ENCODE peak calls at places on chromosomes 16 and 17, in four cellular contexts. One of them, this sample, is unnamed.
A peak's percentile ranks its signal among the peaks of the same experiment; 100 is the strongest.

GRCh38 chr16:15484662-15485061 is 50.3 kb downstream of the BMERB1 start:
- DNase-seq in H1: no peak
- DNase-seq in H9: no peak
- DNase-seq in IMR-90: peak; percentile 81
- DNase-seq in this sample: no peak

GRCh38 chr17:77668518-77668917 is 290.0 kb upstream of the TNRC6C start:
- DNase-seq in H1: no peak
- DNase-seq in H9: no peak
- DNase-seq in IMR-90: no peak
- DNase-seq in this sample: no peak

GRCh38 chr17:19303367-19303776 is 59.2 kb downstream of the B9D1 start:
- DNase-seq in H1: no peak
- DNase-seq in H9: no peak
- DNase-seq in IMR-90: no peak
- DNase-seq in this sample: no peak

GRCh38 chr16:84117482-84117843 is 721 bp upstream of the MBTPS1 start:
- DNase-seq in H1: no peak
- DNase-seq in H9: no peak
- DNase-seq in IMR-90: peak; percentile 31
- DNase-seq in this sample: peak; percentile 61

GRCh38 chr17:8430966-8431365 is 4.7 kb upstream of the NDEL1 start:
- DNase-seq in H1: no peak
- DNase-seq in H9: no peak
- DNase-seq in IMR-90: peak; percentile 22
- DNase-seq in this sample: no peak

GRCh38 chr16:10162981-10163380 is 19.2 kb downstream of the GRIN2A start:
- DNase-seq in H1: no peak
- DNase-seq in H9: no peak
- DNase-seq in IMR-90: no peak
- DNase-seq in this sample: no peak

GRCh38 chr17:79023886-79024771 is at the start of gene C1QTNF1:
- DNase-seq in H1: no peak
- DNase-seq in H9: peak; percentile 73
- DNase-seq in IMR-90: peak; percentile 38
- DNase-seq in this sample: peak; percentile 61

GRCh38 chr16:50467943-50468748 is 80.0 kb upstream of the NKD1 start:
- DNase-seq in H1: no peak
- DNase-seq in H9: peak; percentile 78
- DNase-seq in IMR-90: no peak
- DNase-seq in this sample: peak; percentile 79

GRCh38 chr17:36534117-36534880 is at the start of gene MYO19:
- DNase-seq in H1: peak; percentile 44
- DNase-seq in H9: peak; percentile 89
- DNase-seq in IMR-90: peak; percentile 44
- DNase-seq in this sample: peak; percentile 92

GRCh38 chr17:27381007-27381501 is 75.2 kb upstream of the KSR1 start:
- DNase-seq in H1: peak; percentile 68
- DNase-seq in H9: peak; percentile 93
- DNase-seq in IMR-90: peak; percentile 20
- DNase-seq in this sample: peak; percentile 89

GRCh38 chr17:74637265-74637664 is 13.7 kb upstream of the CD300E start:
- DNase-seq in H1: no peak
- DNase-seq in H9: no peak
- DNase-seq in IMR-90: no peak
- DNase-seq in this sample: no peak

GRCh38 chr16:67714522-67714921 is 4.6 kb downstream of the GFOD2 start:
- DNase-seq in H1: no peak
- DNase-seq in H9: no peak
- DNase-seq in IMR-90: no peak
- DNase-seq in this sample: no peak

GRCh38 chr16:56238188-56238587 is 46.9 kb downstream of the GNAO1 start:
- DNase-seq in H1: no peak
- DNase-seq in H9: no peak
- DNase-seq in IMR-90: no peak
- DNase-seq in this sample: no peak

GRCh38 chr16:15949210-15950166 is at the start of gene ABCC1:
- DNase-seq in H1: no peak
- DNase-seq in H9: peak; percentile 52
- DNase-seq in IMR-90: no peak
- DNase-seq in this sample: peak; percentile 70

GRCh38 chr17:13631541-13631940 is 29.8 kb upstream of the HS3ST3A1 start:
- DNase-seq in H1: no peak
- DNase-seq in H9: no peak
- DNase-seq in IMR-90: no peak
- DNase-seq in this sample: no peak

GRCh38 chr16:57507414-57508083 is 21.3 kb upstream of the DOK4 start:
- DNase-seq in H1: no peak
- DNase-seq in H9: no peak
- DNase-seq in IMR-90: no peak
- DNase-seq in this sample: peak; percentile 48

GRCh38 chr16:55257971-55258613 is 65.9 kb upstream of the IRX6 start:
- DNase-seq in H1: peak; percentile 57
- DNase-seq in H9: peak; percentile 80
- DNase-seq in IMR-90: peak; percentile 26
- DNase-seq in this sample: peak; percentile 74

GRCh38 chr16:3089717-3090592 is 9.1 kb downstream of the ZSCAN10 start:
- DNase-seq in H1: no peak
- DNase-seq in H9: no peak
- DNase-seq in IMR-90: no peak
- DNase-seq in this sample: no peak

GRCh38 chr16:72203401-72203800 is 31.4 kb upstream of the PMFBP1 start:
- DNase-seq in H1: no peak
- DNase-seq in H9: no peak
- DNase-seq in IMR-90: peak; percentile 4
- DNase-seq in this sample: no peak

GRCh38 chr17:76405967-76406647 is 21.7 kb downstream of the SPHK1 start:
- DNase-seq in H1: no peak
- DNase-seq in H9: no peak
- DNase-seq in IMR-90: peak; percentile 35
- DNase-seq in this sample: no peak

GRCh38 chr17:34241062-34241461 is 14.0 kb upstream of the CCL2 start:
- DNase-seq in H1: no peak
- DNase-seq in H9: no peak
- DNase-seq in IMR-90: peak; percentile 44
- DNase-seq in this sample: no peak

GRCh38 chr17:73043686-73044581 is 48.6 kb downstream of the SLC39A11 start:
- DNase-seq in H1: no peak
- DNase-seq in H9: no peak
- DNase-seq in IMR-90: peak; percentile 87
- DNase-seq in this sample: no peak

GRCh38 chr16:84786605-84787302 is 33.0 kb upstream of the CRISPLD2 start:
- DNase-seq in H1: no peak
- DNase-seq in H9: no peak
- DNase-seq in IMR-90: no peak
- DNase-seq in this sample: no peak

GRCh38 chr17:12536472-12536871 is 129.2 kb upstream of the MYOCD start:
- DNase-seq in H1: no peak
- DNase-seq in H9: no peak
- DNase-seq in IMR-90: peak; percentile 92
- DNase-seq in this sample: no peak

GRCh38 chr17:51154176-51154575 is 817 bp downstream of the NME1 start:
- DNase-seq in H1: no peak
- DNase-seq in H9: no peak
- DNase-seq in IMR-90: peak; percentile 20
- DNase-seq in this sample: peak; percentile 17

GRCh38 chr17:72362466-72363335 is 241.9 kb downstream of the SOX9 start:
- DNase-seq in H1: no peak
- DNase-seq in H9: no peak
- DNase-seq in IMR-90: peak; percentile 92
- DNase-seq in this sample: no peak

GRCh38 chr16:80113876-80114574 is 426.8 kb upstream of the DYNLRB2 start:
- DNase-seq in H1: no peak
- DNase-seq in H9: no peak
- DNase-seq in IMR-90: no peak
- DNase-seq in this sample: peak; percentile 28

GRCh38 chr16:3610698-3611144 is 685 bp downstream of the SLX4 start:
- DNase-seq in H1: no peak
- DNase-seq in H9: no peak
- DNase-seq in IMR-90: no peak
- DNase-seq in this sample: peak; percentile 46

GRCh38 chr17:40095944-40096791 is 4.2 kb downstream of the NR1D1 start:
- DNase-seq in H1: no peak
- DNase-seq in H9: no peak
- DNase-seq in IMR-90: peak; percentile 19
- DNase-seq in this sample: no peak

GRCh38 chr17:69335018-69335417 is 8.1 kb upstream of the ABCA5 start:
- DNase-seq in H1: no peak
- DNase-seq in H9: no peak
- DNase-seq in IMR-90: peak; percentile 60
- DNase-seq in this sample: peak; percentile 76

GRCh38 chr17:143785-144281 is 6.5 kb downstream of the SCGB1C2 start:
- DNase-seq in H1: peak; percentile 34
- DNase-seq in H9: peak; percentile 96
- DNase-seq in IMR-90: peak; percentile 39
- DNase-seq in this sample: peak; percentile 79

GRCh38 chr16:1563786-1564185 is 30.3 kb downstream of the TMEM204 start:
- DNase-seq in H1: no peak
- DNase-seq in H9: no peak
- DNase-seq in IMR-90: no peak
- DNase-seq in this sample: no peak

GRCh38 chr17:35117984-35118383 is 1.7 kb downstream of the RAD51D start:
- DNase-seq in H1: no peak
- DNase-seq in H9: no peak
- DNase-seq in IMR-90: peak; percentile 23
- DNase-seq in this sample: no peak

GRCh38 chr16:52552643-52553042 is 5.7 kb upstream of the TOX3 start:
- DNase-seq in H1: no peak
- DNase-seq in H9: no peak
- DNase-seq in IMR-90: no peak
- DNase-seq in this sample: no peak

GRCh38 chr17:15931394-15931793 is 13.5 kb upstream of the ADORA2B start:
- DNase-seq in H1: no peak
- DNase-seq in H9: no peak
- DNase-seq in IMR-90: no peak
- DNase-seq in this sample: no peak

GRCh38 chr16:77060614-77061013 is 130.4 kb upstream of the MON1B start:
- DNase-seq in H1: no peak
- DNase-seq in H9: no peak
- DNase-seq in IMR-90: no peak
- DNase-seq in this sample: no peak

GRCh38 chr17:31394544-31394943 is 3.1 kb downstream of the RAB11FIP4 start:
- DNase-seq in H1: peak; percentile 53
- DNase-seq in H9: peak; percentile 85
- DNase-seq in IMR-90: peak; percentile 77
- DNase-seq in this sample: peak; percentile 80

GRCh38 chr16:9151597-9151996 is 60.2 kb downstream of the HAPSTR1 start:
- DNase-seq in H1: no peak
- DNase-seq in H9: no peak
- DNase-seq in IMR-90: peak; percentile 84
- DNase-seq in this sample: no peak
- H4K5ac ChIP-seq in H1: no peak overlapping the region
- H4K5ac ChIP-seq in H9: no peak overlapping the region
- H4K5ac ChIP-seq in IMR-90: no peak overlapping the region
- H4K5ac ChIP-seq in this sample: no peak overlapping the region

DNA sequence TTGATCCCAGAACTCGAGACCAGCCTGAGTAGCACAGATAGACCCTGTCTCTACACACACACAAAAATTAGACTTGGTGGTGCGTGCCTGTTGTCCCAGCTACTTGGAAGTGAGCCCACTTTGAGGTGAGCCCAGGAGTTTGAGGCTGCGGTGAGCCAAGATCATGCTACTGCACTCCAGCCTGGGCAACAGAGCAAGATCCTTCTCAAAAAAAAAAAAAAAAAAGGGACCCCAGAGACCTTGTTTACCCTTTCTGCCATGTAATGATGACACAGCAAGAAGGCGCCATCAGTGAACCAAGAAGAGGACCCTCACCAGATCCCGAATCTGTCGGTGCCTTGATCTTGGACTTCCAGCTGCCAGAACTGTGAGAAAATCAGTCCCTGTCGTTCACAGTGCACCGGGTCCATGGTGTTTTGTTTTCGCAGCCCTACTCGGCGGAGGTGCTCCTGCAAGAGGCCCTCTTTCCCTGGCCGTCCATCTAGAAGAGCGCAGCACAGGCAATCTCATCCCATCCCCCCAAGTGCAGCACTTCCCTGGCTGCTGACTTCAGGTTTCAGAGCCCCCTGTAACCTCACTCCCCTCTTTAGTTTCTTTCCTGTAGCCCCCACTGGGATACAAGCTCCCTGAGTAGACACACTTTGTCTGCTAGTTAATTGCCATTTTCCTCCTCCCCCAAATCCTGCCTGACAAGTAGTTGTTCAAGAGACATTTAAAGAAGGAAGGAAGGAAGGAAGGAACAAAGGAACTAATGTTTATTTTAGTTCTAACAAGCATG is 115.2 kb downstream of the SNX29 start:
- DNase-seq in H1: no peak
- DNase-seq in H9: no peak
- DNase-seq in IMR-90: no peak
- DNase-seq in this sample: no peak
- H2BK5ac ChIP-seq in H1: no peak overlapping the region
- H2BK5ac ChIP-seq in H9: no peak overlapping the region
- H2BK5ac ChIP-seq in IMR-90: no peak overlapping the region
- H2BK5ac ChIP-seq in this sample: no peak overlapping the region

GRCh38 chr17:43597624-43598358 is 51.7 kb upstream of the ETV4 start:
- DNase-seq in H1: no peak
- DNase-seq in H9: no peak
- DNase-seq in IMR-90: no peak
- DNase-seq in this sample: no peak

GRCh38 chr17:43598359-43599045 is 52.4 kb upstream of the ETV4 start:
- DNase-seq in H1: no peak
- DNase-seq in H9: no peak
- DNase-seq in IMR-90: no peak
- DNase-seq in this sample: no peak

GRCh38 chr17:43601280-43602050 is 55.3 kb upstream of the ETV4 start:
- DNase-seq in H1: no peak
- DNase-seq in H9: no peak
- DNase-seq in IMR-90: peak; percentile 51
- DNase-seq in this sample: peak; percentile 46

GRCh38 chr17:43599046-43599395 is 52.9 kb upstream of the ETV4 start:
- DNase-seq in H1: no peak
- DNase-seq in H9: no peak
- DNase-seq in IMR-90: no peak
- DNase-seq in this sample: peak; percentile 26

GRCh38 chr17:43599835-43600234 is 53.7 kb upstream of the ETV4 start:
- DNase-seq in H1: no peak
- DNase-seq in H9: no peak
- DNase-seq in IMR-90: peak; percentile 87
- DNase-seq in this sample: no peak
- H3K4me2 ChIP-seq in H1: no peak overlapping the region
- H3K4me2 ChIP-seq in H9: no peak overlapping the region
- H3K4me2 ChIP-seq in IMR-90: no peak overlapping the region
- H3K4me2 ChIP-seq in this sample: no peak overlapping the region

DNA sequence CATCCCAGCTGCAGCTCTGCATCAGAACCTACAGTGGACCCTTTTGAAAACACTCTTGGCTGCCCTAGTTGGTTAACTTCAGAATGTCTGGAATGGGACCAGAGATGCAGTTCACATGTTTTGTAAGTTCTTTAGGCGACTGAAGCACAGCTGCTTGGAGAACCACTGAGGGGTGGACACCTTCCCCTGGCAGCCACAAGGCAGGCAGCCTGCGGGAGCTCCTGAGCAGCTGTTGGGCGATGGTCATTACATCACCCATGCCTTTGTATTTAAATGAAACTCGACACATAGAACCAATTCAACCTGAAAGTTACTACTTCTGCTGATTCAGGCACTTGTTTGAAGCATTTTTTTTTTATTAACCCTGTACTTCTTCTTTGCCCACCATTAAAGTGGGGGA is 151.5 kb downstream of the LGALS9B start:
- DNase-seq in H1: no peak
- DNase-seq in H9: peak; percentile 34
- DNase-seq in IMR-90: peak; percentile 4
- DNase-seq in this sample: peak; percentile 65
- H4K5ac ChIP-seq in H1: no peak overlapping the region
- H4K5ac ChIP-seq in H9: no peak overlapping the region
- H4K5ac ChIP-seq in IMR-90: no peak overlapping the region
- H4K5ac ChIP-seq in this sample: no peak overlapping the region

This sample was measured in mesendoderm.